ENCODE peak calls at places on chromosomes 11 and 22, in five cellular contexts. One of them, this sample, is unnamed.

GRCh38 chr11:14424096-14424495 is 65.1 kb upstream of the RRAS2 start:
- DNase-seq in AG04450: no peak
- DNase-seq in spleen: no peak
- DNase-seq in epithelial cell of esophagus: peak
- DNase-seq in fibroblast of pulmonary artery: peak
- DNase-seq in this sample: no peak

GRCh38 chr22:43085658-43086606 is 3.3 kb downstream of the TTLL1 start:
- DNase-seq in AG04450: no peak
- DNase-seq in spleen: no peak
- DNase-seq in epithelial cell of esophagus: no peak
- DNase-seq in fibroblast of pulmonary artery: no peak
- DNase-seq in this sample: no peak

GRCh38 chr11:71086687-71087258 is 165.6 kb downstream of the SHANK2 start:
- DNase-seq in AG04450: no peak
- DNase-seq in spleen: no peak
- DNase-seq in epithelial cell of esophagus: peak
- DNase-seq in fibroblast of pulmonary artery: peak
- DNase-seq in this sample: peak

GRCh38 chr11:26105762-26106423 is 226.0 kb upstream of the ANO3 start:
- DNase-seq in AG04450: no peak
- DNase-seq in spleen: no peak
- DNase-seq in epithelial cell of esophagus: no peak
- DNase-seq in fibroblast of pulmonary artery: no peak
- DNase-seq in this sample: no peak

GRCh38 chr11:15697437-15698236 is 582.9 kb downstream of the INSC start:
- DNase-seq in AG04450: no peak
- DNase-seq in spleen: no peak
- DNase-seq in epithelial cell of esophagus: no peak
- DNase-seq in fibroblast of pulmonary artery: no peak
- DNase-seq in this sample: no peak

GRCh38 chr22:43012390-43012789 is 2.6 kb downstream of the PACSIN2 start:
- DNase-seq in AG04450: no peak
- DNase-seq in spleen: no peak
- DNase-seq in epithelial cell of esophagus: no peak
- DNase-seq in fibroblast of pulmonary artery: no peak
- DNase-seq in this sample: no peak

GRCh38 chr11:112163875-112164521 is at the start of gene IL18:
- DNase-seq in AG04450: no peak
- DNase-seq in spleen: peak
- DNase-seq in epithelial cell of esophagus: peak
- DNase-seq in fibroblast of pulmonary artery: no peak
- DNase-seq in this sample: peak

GRCh38 chr11:119148855-119149370 is at the start of gene ABCG4:
- DNase-seq in AG04450: no peak
- DNase-seq in spleen: no peak
- DNase-seq in epithelial cell of esophagus: no peak
- DNase-seq in fibroblast of pulmonary artery: no peak
- DNase-seq in this sample: peak

GRCh38 chr22:46321387-46321775 is 14.1 kb upstream of the TRMU start:
- DNase-seq in AG04450: no peak
- DNase-seq in spleen: no peak
- DNase-seq in epithelial cell of esophagus: no peak
- DNase-seq in fibroblast of pulmonary artery: no peak
- DNase-seq in this sample: no peak

GRCh38 chr11:61127991-61128390 is 25.7 kb downstream of the CD5 start:
- DNase-seq in AG04450: no peak
- DNase-seq in spleen: no peak
- DNase-seq in epithelial cell of esophagus: no peak
- DNase-seq in fibroblast of pulmonary artery: no peak
- DNase-seq in this sample: no peak

GRCh38 chr11:61128947-61129346 is 26.7 kb downstream of the CD5 start:
- DNase-seq in AG04450: no peak
- DNase-seq in spleen: no peak
- DNase-seq in epithelial cell of esophagus: no peak
- DNase-seq in fibroblast of pulmonary artery: no peak
- DNase-seq in this sample: no peak

GRCh38 chr11:61131186-61131585 is 28.9 kb downstream of the CD5 start:
- DNase-seq in AG04450: no peak
- DNase-seq in spleen: no peak
- DNase-seq in epithelial cell of esophagus: no peak
- DNase-seq in fibroblast of pulmonary artery: no peak
- DNase-seq in this sample: no peak

GRCh38 chr11:61131586-61131985 is 29.3 kb downstream of the CD5 start:
- DNase-seq in AG04450: no peak
- DNase-seq in spleen: no peak
- DNase-seq in epithelial cell of esophagus: no peak
- DNase-seq in fibroblast of pulmonary artery: no peak
- DNase-seq in this sample: no peak

GRCh38 chr11:61129608-61130523 is 27.6 kb downstream of the CD5 start:
- DNase-seq in AG04450: peak
- DNase-seq in spleen: peak
- DNase-seq in epithelial cell of esophagus: peak
- DNase-seq in fibroblast of pulmonary artery: peak
- DNase-seq in this sample: peak
- TF ChIP-seq CTCF in AG04450: peak
- TF ChIP-seq CTCF in spleen: peak
- TF ChIP-seq CTCF in epithelial cell of esophagus: peak
- TF ChIP-seq CTCF in fibroblast of pulmonary artery: peak
- TF ChIP-seq CTCF in this sample: peak

GRCh38 chr11:129375731-129376657 is at the start of gene BARX2:
- DNase-seq in AG04450: peak
- DNase-seq in spleen: no peak
- DNase-seq in epithelial cell of esophagus: peak
- DNase-seq in fibroblast of pulmonary artery: peak
- DNase-seq in this sample: peak
- TF ChIP-seq CTCF in AG04450: peak
- TF ChIP-seq CTCF in spleen: no peak
- TF ChIP-seq CTCF in epithelial cell of esophagus: peak
- TF ChIP-seq CTCF in fibroblast of pulmonary artery: peak
- TF ChIP-seq CTCF in this sample: peak

GRCh38 chr11:92738281-92738680 is 231.2 kb upstream of the MTNR1B start:
- DNase-seq in AG04450: no peak
- DNase-seq in spleen: no peak
- DNase-seq in epithelial cell of esophagus: no peak
- DNase-seq in fibroblast of pulmonary artery: peak
- DNase-seq in this sample: no peak

GRCh38 chr11:92740251-92740650 is 229.2 kb upstream of the MTNR1B start:
- DNase-seq in AG04450: no peak
- DNase-seq in spleen: no peak
- DNase-seq in epithelial cell of esophagus: no peak
- DNase-seq in fibroblast of pulmonary artery: no peak
- DNase-seq in this sample: no peak

GRCh38 chr11:92739020-92739419 is 230.4 kb upstream of the MTNR1B start:
- DNase-seq in AG04450: no peak
- DNase-seq in spleen: no peak
- DNase-seq in epithelial cell of esophagus: peak
- DNase-seq in fibroblast of pulmonary artery: peak
- DNase-seq in this sample: peak

DNA sequence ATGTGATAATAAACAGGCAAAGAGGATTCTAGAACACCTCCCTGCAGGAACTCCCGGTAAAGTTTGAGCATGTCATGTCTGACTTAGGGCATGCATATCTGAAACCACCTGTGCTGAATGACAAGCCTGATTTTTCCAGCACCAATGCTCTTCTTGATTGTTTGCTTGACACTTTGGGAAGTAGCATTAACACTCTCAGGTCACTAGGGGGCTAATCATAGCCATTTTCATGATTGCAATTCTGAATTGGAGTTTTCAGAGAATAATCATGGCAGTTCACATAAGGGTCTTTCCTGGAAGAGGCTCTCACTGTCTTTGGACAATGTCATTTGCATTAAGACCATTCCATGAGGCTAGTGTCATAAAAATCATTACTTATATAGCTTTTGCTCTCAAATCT is 234.4 kb upstream of the MTNR1B start:
- DNase-seq in AG04450: no peak
- DNase-seq in spleen: no peak
- DNase-seq in epithelial cell of esophagus: peak
- DNase-seq in fibroblast of pulmonary artery: no peak
- DNase-seq in this sample: peak
- TF ChIP-seq CTCF in AG04450: peak
- TF ChIP-seq CTCF in spleen: no peak
- TF ChIP-seq CTCF in epithelial cell of esophagus: peak
- TF ChIP-seq CTCF in fibroblast of pulmonary artery: peak
- TF ChIP-seq CTCF in this sample: peak

GRCh38 chr11:9530901-9531625 is 42.4 kb upstream of the WEE1 start:
- DNase-seq in AG04450: no peak
- DNase-seq in spleen: no peak
- DNase-seq in epithelial cell of esophagus: no peak
- DNase-seq in fibroblast of pulmonary artery: no peak
- DNase-seq in this sample: no peak
- TF ChIP-seq CTCF in AG04450: no peak
- TF ChIP-seq CTCF in spleen: no peak
- TF ChIP-seq CTCF in epithelial cell of esophagus: no peak
- TF ChIP-seq CTCF in fibroblast of pulmonary artery: no peak
- TF ChIP-seq CTCF in this sample: no peak

GRCh38 chr22:30602049-30602448 is 4.9 kb upstream of the TCN2 start:
- DNase-seq in AG04450: no peak
- DNase-seq in spleen: no peak
- DNase-seq in epithelial cell of esophagus: peak
- DNase-seq in fibroblast of pulmonary artery: peak
- DNase-seq in this sample: peak
- TF ChIP-seq CTCF in AG04450: peak
- TF ChIP-seq CTCF in spleen: no peak
- TF ChIP-seq CTCF in epithelial cell of esophagus: peak
- TF ChIP-seq CTCF in fibroblast of pulmonary artery: peak
- TF ChIP-seq CTCF in this sample: peak

DNA sequence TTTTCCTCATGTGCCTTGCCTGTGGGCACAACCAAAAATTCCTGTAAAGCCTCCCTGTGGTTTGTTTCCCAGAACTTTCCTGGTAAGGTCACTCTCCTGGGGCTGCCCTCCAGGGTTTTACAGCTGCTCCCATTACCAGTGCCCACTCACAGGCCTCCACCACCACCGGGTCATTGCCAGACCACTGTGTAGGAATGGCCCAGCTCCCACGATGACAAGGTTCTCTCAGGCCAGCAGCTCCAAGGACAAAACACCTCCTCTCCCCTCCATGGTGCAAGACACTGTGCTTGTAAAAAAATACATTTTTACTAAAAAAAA is 96.1 kb upstream of the AKIP1 start:
- DNase-seq in AG04450: no peak
- DNase-seq in spleen: no peak
- DNase-seq in epithelial cell of esophagus: no peak
- DNase-seq in fibroblast of pulmonary artery: no peak
- DNase-seq in this sample: no peak
- TF ChIP-seq CTCF in AG04450: no peak
- TF ChIP-seq CTCF in spleen: no peak
- TF ChIP-seq CTCF in epithelial cell of esophagus: no peak
- TF ChIP-seq CTCF in fibroblast of pulmonary artery: no peak
- TF ChIP-seq CTCF in this sample: no peak

GRCh38 chr11:29334781-29335140 is 682.1 kb downstream of the KCNA4 start:
- DNase-seq in AG04450: no peak
- DNase-seq in spleen: no peak
- DNase-seq in epithelial cell of esophagus: no peak
- DNase-seq in fibroblast of pulmonary artery: no peak
- DNase-seq in this sample: no peak

GRCh38 chr11:29333993-29334780 is 682.6 kb downstream of the KCNA4 start:
- DNase-seq in AG04450: peak
- DNase-seq in spleen: no peak
- DNase-seq in epithelial cell of esophagus: peak
- DNase-seq in fibroblast of pulmonary artery: peak
- DNase-seq in this sample: peak

GRCh38 chr11:29324328-29324727 is 692.5 kb downstream of the KCNA4 start:
- DNase-seq in AG04450: no peak
- DNase-seq in spleen: no peak
- DNase-seq in epithelial cell of esophagus: no peak
- DNase-seq in fibroblast of pulmonary artery: peak
- DNase-seq in this sample: no peak

GRCh38 chr11:29326757-29327156 is 690.1 kb downstream of the KCNA4 start:
- DNase-seq in AG04450: no peak
- DNase-seq in spleen: no peak
- DNase-seq in epithelial cell of esophagus: no peak
- DNase-seq in fibroblast of pulmonary artery: no peak
- DNase-seq in this sample: no peak

GRCh38 chr11:29328961-29329441 is 687.8 kb downstream of the KCNA4 start:
- DNase-seq in AG04450: peak
- DNase-seq in spleen: no peak
- DNase-seq in epithelial cell of esophagus: peak
- DNase-seq in fibroblast of pulmonary artery: peak
- DNase-seq in this sample: peak
- TF ChIP-seq CTCF in AG04450: peak
- TF ChIP-seq CTCF in spleen: no peak
- TF ChIP-seq CTCF in epithelial cell of esophagus: peak
- TF ChIP-seq CTCF in fibroblast of pulmonary artery: peak
- TF ChIP-seq CTCF in this sample: peak

DNA sequence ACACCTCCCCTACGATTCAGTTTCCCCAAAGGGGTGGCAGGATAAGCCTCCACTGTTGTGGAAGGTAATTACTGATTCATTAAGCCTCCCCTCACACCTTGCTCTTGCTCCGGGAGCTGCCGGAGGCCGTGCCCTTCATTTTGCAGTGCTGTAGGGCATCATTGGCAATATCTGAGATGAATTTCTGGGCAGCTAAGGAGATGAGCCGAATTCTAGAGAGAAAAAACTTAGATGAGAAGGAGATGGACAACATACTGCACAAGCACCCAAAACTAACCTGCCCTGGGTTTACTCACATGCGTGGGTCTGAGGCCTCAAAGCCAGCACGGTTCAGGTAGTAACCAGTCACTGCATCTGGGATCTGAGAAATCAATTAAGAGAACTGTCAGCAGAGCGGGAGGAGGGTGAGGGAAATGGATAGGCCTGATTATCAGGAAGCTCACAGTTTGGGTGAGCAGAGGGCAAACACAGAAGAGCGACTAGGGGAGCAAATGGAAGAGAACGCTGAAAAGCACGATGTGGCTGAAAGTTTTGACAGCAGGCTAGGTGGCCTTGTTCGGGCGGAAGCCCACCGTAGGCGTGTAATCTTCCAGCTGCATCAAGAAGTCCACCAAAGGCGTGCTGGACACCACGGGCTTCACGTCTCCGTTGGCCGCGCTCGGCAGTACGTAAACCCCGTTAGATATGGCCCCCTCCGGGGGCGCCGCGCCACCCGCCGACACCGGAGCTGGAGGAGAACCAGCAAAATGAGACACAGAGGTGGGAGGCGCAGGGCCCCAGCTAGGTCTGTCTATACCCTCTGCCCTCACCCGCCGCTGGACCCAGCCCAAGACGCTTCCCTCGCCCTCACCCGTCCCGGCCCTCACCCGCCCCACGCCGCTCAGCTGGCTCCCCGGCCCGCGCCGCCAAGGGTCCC is 666 bp downstream of the TAF10 start:
- DNase-seq in AG04450: no peak
- DNase-seq in spleen: peak
- DNase-seq in epithelial cell of esophagus: peak
- DNase-seq in fibroblast of pulmonary artery: peak
- DNase-seq in this sample: no peak
- TF ChIP-seq CTCF in AG04450: no peak
- TF ChIP-seq CTCF in spleen: no peak
- TF ChIP-seq CTCF in epithelial cell of esophagus: no peak
- TF ChIP-seq CTCF in fibroblast of pulmonary artery: no peak
- TF ChIP-seq CTCF in this sample: no peak

GRCh38 chr11:67371549-67372231 is 1.7 kb downstream of the CLCF1 start:
- DNase-seq in AG04450: no peak
- DNase-seq in spleen: peak
- DNase-seq in epithelial cell of esophagus: peak
- DNase-seq in fibroblast of pulmonary artery: peak
- DNase-seq in this sample: peak
- TF ChIP-seq CTCF in AG04450: peak
- TF ChIP-seq CTCF in spleen: peak
- TF ChIP-seq CTCF in epithelial cell of esophagus: peak
- TF ChIP-seq CTCF in fibroblast of pulmonary artery: peak
- TF ChIP-seq CTCF in this sample: peak

GRCh38 chr11:116840224-116840745 is 2.9 kb upstream of the APOA1 start:
- DNase-seq in AG04450: no peak
- DNase-seq in spleen: peak
- DNase-seq in epithelial cell of esophagus: no peak
- DNase-seq in fibroblast of pulmonary artery: peak
- DNase-seq in this sample: peak
- TF ChIP-seq CTCF in AG04450: peak
- TF ChIP-seq CTCF in spleen: no peak
- TF ChIP-seq CTCF in epithelial cell of esophagus: no peak
- TF ChIP-seq CTCF in fibroblast of pulmonary artery: peak
- TF ChIP-seq CTCF in this sample: no peak

This sample was measured in MCF 10A.